ENCODE peak calls at places on chromosomes 1 and 21, in seven cellular contexts. T is fibroblast of lung, D is transverse colon, H is fibroblast of the aortic adventitia, W is PC-9, S is HepG2, Q is mammary epithelial cell. Y is an unnamed sample.

GRCh38 chr1:56450004-56450666 is 129.2 kb downstream of the PLPP3 start:
- DNase-seq in T (no peak), D (no peak), H (no peak), W (no peak), S (peak; percentile 35), Q (no peak), Y (no peak)

GRCh38 chr1:223835754-223836153 is 10.0 kb downstream of the TP53BP2 start:
- DNase-seq in T (no peak), D (no peak), H (no peak), W (no peak), S (no peak), Q (no peak), Y (peak; percentile 27)

GRCh38 chr1:66752000-66752592 is at the start of gene DYNLT5:
- DNase-seq in T (peak; percentile 50), D (peak; percentile 22), H (peak; percentile 31), W (no peak), S (no peak), Q (no peak), Y (peak; percentile 60)

GRCh38 chr1:30631700-30632099 is 91.7 kb downstream of the MATN1 start:
- DNase-seq in T (no peak), D (no peak), H (no peak), W (no peak), S (no peak), Q (no peak), Y (no peak)

GRCh38 chr1:39178541-39179431 is 25.7 kb upstream of the MACF1 start:
- DNase-seq in T (no peak), D (no peak), H (peak; percentile 57), W (peak; percentile 72), S (peak; percentile 71), Q (peak; percentile 81), Y (peak; percentile 63)

GRCh38 chr1:183290628-183291027 is 104.6 kb downstream of the LAMC2 start:
- DNase-seq in T (no peak), D (no peak), H (no peak), W (no peak), S (no peak), Q (no peak), Y (no peak)

GRCh38 chr1:64864018-64864945 is 102.1 kb downstream of the JAK1 start:
- DNase-seq in T (peak; percentile 3), D (peak; percentile 78), H (no peak), W (no peak), S (no peak), Q (no peak), Y (no peak)

GRCh38 chr1:231634302-231635013 is 7.9 kb downstream of the DISC1 start:
- DNase-seq in T (no peak), D (no peak), H (peak; percentile 22), W (no peak), S (no peak), Q (no peak), Y (no peak)

GRCh38 chr1:169105087-169105433 is 1.4 kb upstream of the ATP1B1 start:
- DNase-seq in T (no peak), D (no peak), H (no peak), W (no peak), S (no peak), Q (no peak), Y (no peak)

GRCh38 chr1:68321084-68321685 is 88.9 kb upstream of the WLS start:
- DNase-seq in T (peak; percentile 72), D (peak; percentile 76), H (peak; percentile 69), W (peak; percentile 11), S (peak; percentile 50), Q (no peak), Y (peak; percentile 70)

GRCh38 chr1:10161121-10161520 is 49.2 kb upstream of the KIF1B start:
- DNase-seq in T (no peak), D (no peak), H (no peak), W (no peak), S (no peak), Q (no peak), Y (no peak)

GRCh38 chr1:204424621-204425020 is 13.0 kb upstream of the PPP1R15B start:
- DNase-seq in T (no peak), D (no peak), H (no peak), W (no peak), S (no peak), Q (no peak), Y (no peak)

GRCh38 chr1:232378266-232379041 is 251.5 kb downstream of the SIPA1L2 start:
- DNase-seq in T (no peak), D (no peak), H (no peak), W (no peak), S (no peak), Q (no peak), Y (no peak)

GRCh38 chr1:31848381-31848897 is 32.6 kb upstream of the SPOCD1 start:
- DNase-seq in T (no peak), D (no peak), H (no peak), W (no peak), S (no peak), Q (no peak), Y (no peak)

GRCh38 chr1:209817691-209818090 is 10.1 kb upstream of the UTP25 start:
- DNase-seq in T (no peak), D (no peak), H (no peak), W (no peak), S (no peak), Q (no peak), Y (no peak)

GRCh38 chr1:203175237-203176181 is at the start of gene MYBPH:
- DNase-seq in T (no peak), D (no peak), H (no peak), W (no peak), S (no peak), Q (no peak), Y (peak; percentile 8)

GRCh38 chr1:100767176-100767876 is 47.8 kb downstream of the VCAM1 start:
- DNase-seq in T (peak; percentile 16), D (no peak), H (no peak), W (no peak), S (no peak), Q (peak; percentile 48), Y (peak; percentile 36)

GRCh38 chr1:118692143-118692542 is 296.0 kb downstream of the TBX15 start:
- DNase-seq in T (no peak), D (no peak), H (no peak), W (no peak), S (no peak), Q (no peak), Y (no peak)

GRCh38 chr21:36756527-36756926 is 57.6 kb downstream of the SIM2 start:
- DNase-seq in T (no peak), D (no peak), H (no peak), W (no peak), S (peak; percentile 18), Q (no peak), Y (peak; percentile 53)

GRCh38 chr1:30785714-30786113 is 28.1 kb upstream of the LAPTM5 start:
- DNase-seq in T (no peak), D (no peak), H (no peak), W (no peak), S (no peak), Q (no peak), Y (no peak)

GRCh38 chr1:205927247-205927646 is 16.0 kb downstream of the SLC26A9 start:
- DNase-seq in T (no peak), D (no peak), H (no peak), W (no peak), S (no peak), Q (no peak), Y (no peak)

GRCh38 chr1:108007070-108007469 is 42.1 kb upstream of the VAV3 start:
- DNase-seq in T (no peak), D (no peak), H (no peak), W (no peak), S (no peak), Q (no peak), Y (no peak)

GRCh38 chr21:17780539-17780938 is 38.6 kb downstream of the C21orf91 start:
- DNase-seq in T (no peak), D (peak; percentile 22), H (no peak), W (no peak), S (no peak), Q (no peak), Y (no peak)

DNA sequence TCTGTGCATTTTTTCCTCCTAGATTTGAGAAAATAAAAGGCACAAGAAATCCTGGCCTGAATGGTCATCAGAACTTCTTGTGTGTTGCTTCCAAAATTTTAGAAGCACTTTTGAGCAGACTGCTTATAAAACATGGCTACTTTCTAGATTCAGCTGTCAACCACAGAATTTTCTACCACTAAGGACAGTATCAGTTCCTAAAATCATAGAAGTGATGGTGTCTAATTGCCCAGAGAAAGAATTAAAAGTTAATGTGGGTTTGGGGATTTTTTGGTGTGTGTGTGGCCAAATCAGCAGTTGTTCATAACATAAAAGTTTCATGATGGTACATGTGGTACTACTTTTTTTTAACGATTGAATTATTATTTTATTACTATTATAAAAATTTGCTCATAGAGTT is 171.4 kb upstream of the SNX7 start:
- DNase-seq in T (no peak), D (no peak), H (no peak), W (no peak), S (no peak), Q (no peak), Y (no peak)
- TF ChIP-seq CTCF in T (no peak), D (no peak), H (no peak), W (no peak), S (no peak), Q (no peak), Y (no peak)

DNA sequence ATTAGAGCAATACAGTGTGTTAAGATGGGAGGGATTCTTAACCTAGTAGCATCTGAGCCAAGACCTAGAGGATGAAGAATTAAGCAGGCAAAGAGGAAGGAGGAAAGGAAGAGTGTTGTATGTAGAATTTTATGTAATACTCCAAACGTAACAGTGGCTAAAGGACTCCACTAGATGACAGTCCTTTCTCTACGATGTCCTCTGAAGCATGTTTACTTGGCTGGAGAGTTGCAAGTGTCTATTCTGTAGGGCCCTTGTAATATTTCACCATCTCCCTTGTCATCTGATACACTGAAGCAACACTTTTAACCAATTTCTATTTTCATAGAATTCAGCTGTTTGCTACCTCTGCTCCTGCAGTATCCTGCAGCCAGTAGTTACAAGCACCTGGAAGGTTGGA is 2.2 kb upstream of the YBX1 start:
- DNase-seq in T (no peak), D (no peak), H (no peak), W (no peak), S (no peak), Q (no peak), Y (no peak)
- H3K4me3 ChIP-seq in T (no peak overlapping the region), D (no peak overlapping the region), H (no peak overlapping the region), W (peak overlapping the region; percentile 93), S (no peak overlapping the region), Q (no peak overlapping the region), Y (no peak overlapping the region)

DNA sequence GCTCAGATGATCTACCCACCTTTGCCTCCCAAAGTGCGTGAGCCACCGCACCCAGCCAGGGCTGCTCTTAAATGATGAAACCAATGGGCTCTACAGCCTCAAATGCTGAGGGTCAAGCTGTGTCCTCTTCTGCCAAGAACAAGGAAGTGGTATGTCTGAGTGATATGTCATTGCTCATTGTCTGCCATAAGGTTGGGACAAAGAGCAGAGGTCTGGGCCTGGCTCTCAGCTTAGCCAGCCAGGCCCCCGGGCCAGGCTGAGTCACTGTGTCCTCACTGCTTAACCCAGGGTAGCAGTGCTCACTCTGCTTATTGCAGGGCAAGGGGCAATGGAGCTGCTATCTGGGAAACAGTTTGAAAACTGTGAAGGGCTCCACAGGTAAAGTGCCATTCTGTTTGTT is 8.3 kb upstream of the ETS2 start:
- DNase-seq in T (no peak), D (peak; percentile 61), H (no peak), W (peak; percentile 76), S (peak; percentile 80), Q (peak; percentile 69), Y (no peak)
- TF ChIP-seq CTCF in T (no peak), D (no peak), H (no peak), W (no peak), S (no peak), Q (no peak), Y (no peak)

DNA sequence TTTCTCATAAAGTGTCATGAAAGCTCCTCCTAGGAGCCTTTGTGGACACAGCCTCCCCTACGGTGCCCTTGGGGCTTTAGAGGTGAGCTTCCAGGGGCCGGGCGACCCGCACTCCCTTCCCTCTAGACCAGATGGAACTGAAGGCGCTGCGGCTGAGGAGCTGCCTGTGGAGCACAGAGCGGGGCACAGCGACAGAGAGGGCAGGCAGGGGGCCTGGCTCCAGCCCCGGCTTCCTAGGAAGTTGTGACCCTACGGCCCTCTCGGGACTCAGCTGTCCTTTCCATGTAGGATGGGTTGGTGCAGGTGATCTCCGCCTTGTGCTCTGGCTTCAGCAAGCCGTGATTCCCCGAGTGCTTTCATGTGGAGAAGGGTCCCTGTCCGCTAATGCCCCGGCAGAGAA is 23.6 kb upstream of the NEK2 start:
- DNase-seq in T (no peak), D (no peak), H (no peak), W (no peak), S (no peak), Q (no peak), Y (no peak)
- H3K4me3 ChIP-seq in T (no peak overlapping the region), D (no peak overlapping the region), H (no peak overlapping the region), W (no peak overlapping the region), S (peak overlapping the region; percentile 70), Q (no peak overlapping the region), Y (no peak overlapping the region)